ENCODE peak calls at places on chromosomes 12 and 14, in four cellular contexts. One of them, this sample, is unnamed.

GRCh38 chr12:57135487-57135886 is 7.2 kb downstream of the LRP1 start:
- DNase-seq in SK-N-SH: peak; percentile 75
- DNase-seq in fibroblast of lung: peak; percentile 42
- DNase-seq in hepatocyte: peak; percentile 58
- DNase-seq in this sample: no peak

GRCh38 chr12:88579941-88580871 is at the start of gene KITLG:
- DNase-seq in fibroblast of lung: peak; percentile 86
- DNase-seq in hepatocyte: peak; percentile 92
- DNase-seq in SK-N-SH: peak; percentile 83
- DNase-seq in this sample: peak; percentile 95

GRCh38 chr12:18340186-18340585 is 78.9 kb downstream of the PIK3C2G start:
- DNase-seq in SK-N-SH: no peak
- DNase-seq in hepatocyte: no peak
- DNase-seq in fibroblast of lung: no peak
- DNase-seq in this sample: no peak

GRCh38 chr14:92677087-92677668 is 71.2 kb downstream of the LGMN start:
- DNase-seq in hepatocyte: no peak
- DNase-seq in fibroblast of lung: no peak
- DNase-seq in SK-N-SH: no peak
- DNase-seq in this sample: no peak

GRCh38 chr12:53757095-53757770 is 5.5 kb upstream of the CISTR start:
- DNase-seq in SK-N-SH: peak; percentile 79
- DNase-seq in fibroblast of lung: peak; percentile 51
- DNase-seq in hepatocyte: peak; percentile 78
- DNase-seq in this sample: peak; percentile 96

GRCh38 chr12:67813509-67813908 is 165.0 kb downstream of the DYRK2 start:
- DNase-seq in fibroblast of lung: no peak
- DNase-seq in SK-N-SH: no peak
- DNase-seq in hepatocyte: no peak
- DNase-seq in this sample: no peak

GRCh38 chr12:55725556-55725955 is 3.3 kb downstream of the CD63 start:
- DNase-seq in SK-N-SH: no peak
- DNase-seq in hepatocyte: no peak
- DNase-seq in fibroblast of lung: no peak
- DNase-seq in this sample: peak; percentile 2

GRCh38 chr14:95313707-95314106 is 6.0 kb downstream of the CLMN start:
- DNase-seq in SK-N-SH: no peak
- DNase-seq in hepatocyte: peak; percentile 81
- DNase-seq in fibroblast of lung: peak; percentile 15
- DNase-seq in this sample: peak; percentile 97

GRCh38 chr14:100679707-100680438 is 46.8 kb upstream of the DLK1 start:
- DNase-seq in hepatocyte: peak; percentile 90
- DNase-seq in fibroblast of lung: peak; percentile 90
- DNase-seq in SK-N-SH: no peak
- DNase-seq in this sample: peak; percentile 96

GRCh38 chr12:65463082-65463481 is 184.6 kb downstream of the MSRB3 start:
- DNase-seq in SK-N-SH: no peak
- DNase-seq in hepatocyte: no peak
- DNase-seq in fibroblast of lung: no peak
- DNase-seq in this sample: no peak

GRCh38 chr12:753401-754237 is 1.2 kb downstream of the WNK1 start:
- DNase-seq in SK-N-SH: peak; percentile 65
- DNase-seq in fibroblast of lung: peak; percentile 21
- DNase-seq in hepatocyte: peak; percentile 60
- DNase-seq in this sample: peak; percentile 81

GRCh38 chr12:52191841-52192791 is at the start of gene KRT80:
- DNase-seq in hepatocyte: peak; percentile 94
- DNase-seq in SK-N-SH: peak; percentile 85
- DNase-seq in fibroblast of lung: peak; percentile 100
- DNase-seq in this sample: peak; percentile 99

GRCh38 chr12:117309276-117309885 is 52.0 kb downstream of the NOS1 start:
- DNase-seq in SK-N-SH: no peak
- DNase-seq in hepatocyte: no peak
- DNase-seq in fibroblast of lung: no peak
- DNase-seq in this sample: no peak

GRCh38 chr12:105110851-105111250 is 3.3 kb downstream of the WASHC4 start:
- DNase-seq in fibroblast of lung: no peak
- DNase-seq in hepatocyte: no peak
- DNase-seq in SK-N-SH: no peak
- DNase-seq in this sample: no peak

GRCh38 chr14:91897121-91897701 is 29.9 kb upstream of the TC2N start:
- DNase-seq in fibroblast of lung: peak; percentile 70
- DNase-seq in hepatocyte: no peak
- DNase-seq in SK-N-SH: no peak
- DNase-seq in this sample: peak; percentile 87

GRCh38 chr14:23117371-23118020 is 1.6 kb downstream of the CEBPE start:
- DNase-seq in SK-N-SH: no peak
- DNase-seq in hepatocyte: no peak
- DNase-seq in fibroblast of lung: no peak
- DNase-seq in this sample: no peak

GRCh38 chr14:104746951-104747481 is 5.9 kb upstream of the SIVA1 start:
- DNase-seq in hepatocyte: peak; percentile 61
- DNase-seq in fibroblast of lung: no peak
- DNase-seq in SK-N-SH: no peak
- DNase-seq in this sample: peak; percentile 69

GRCh38 chr14:66038214-66038977 is 447.8 kb upstream of the CCDC196 start:
- DNase-seq in hepatocyte: peak; percentile 76
- DNase-seq in SK-N-SH: no peak
- DNase-seq in fibroblast of lung: peak; percentile 14
- DNase-seq in this sample: no peak

GRCh38 chr14:83958359-83958758 is 1571.6 kb upstream of the FLRT2 start:
- DNase-seq in fibroblast of lung: no peak
- DNase-seq in hepatocyte: no peak
- DNase-seq in SK-N-SH: no peak
- DNase-seq in this sample: no peak

GRCh38 chr14:102375126-102375525 is 12.4 kb downstream of the TECPR2 start:
- DNase-seq in SK-N-SH: no peak
- DNase-seq in hepatocyte: no peak
- DNase-seq in fibroblast of lung: no peak
- DNase-seq in this sample: no peak

GRCh38 chr12:118259079-118259478 is 113.6 kb downstream of the TAOK3 start:
- DNase-seq in fibroblast of lung: peak; percentile 34
- DNase-seq in hepatocyte: peak; percentile 3
- DNase-seq in SK-N-SH: no peak
- DNase-seq in this sample: no peak

GRCh38 chr14:100065161-100065871 is at the start of gene EVL:
- DNase-seq in fibroblast of lung: no peak
- DNase-seq in hepatocyte: no peak
- DNase-seq in SK-N-SH: no peak
- DNase-seq in this sample: no peak

GRCh38 chr14:102764220-102764671 is 13.0 kb upstream of the TRAF3 start:
- DNase-seq in fibroblast of lung: no peak
- DNase-seq in SK-N-SH: no peak
- DNase-seq in hepatocyte: no peak
- DNase-seq in this sample: peak; percentile 79

GRCh38 chr12:104358353-104359003 is 54.9 kb downstream of the EID3 start:
- DNase-seq in SK-N-SH: peak; percentile 58
- DNase-seq in fibroblast of lung: no peak
- DNase-seq in hepatocyte: peak; percentile 72
- DNase-seq in this sample: no peak

GRCh38 chr12:14699923-14700322 is 3.5 kb upstream of the GUCY2C start:
- DNase-seq in hepatocyte: no peak
- DNase-seq in fibroblast of lung: no peak
- DNase-seq in SK-N-SH: no peak
- DNase-seq in this sample: no peak
- H3K4me2 ChIP-seq in hepatocyte: no peak overlapping the region
- H3K4me2 ChIP-seq in fibroblast of lung: no peak overlapping the region
- H3K4me2 ChIP-seq in SK-N-SH: no peak overlapping the region
- H3K4me2 ChIP-seq in this sample: no peak overlapping the region

GRCh38 chr12:32688786-32689185 is 9.7 kb downstream of the DNM1L start:
- DNase-seq in hepatocyte: no peak
- DNase-seq in fibroblast of lung: no peak
- DNase-seq in SK-N-SH: no peak
- DNase-seq in this sample: no peak
- H4K20me1 ChIP-seq in hepatocyte: no peaks in the 10 kb centered on the region
- H4K20me1 ChIP-seq in fibroblast of lung: no peaks in the 10 kb centered on the region
- H4K20me1 ChIP-seq in SK-N-SH: peaks cover 19% of the 10 kb centered on the region
- H4K20me1 ChIP-seq in this sample: peaks cover 7% of the 10 kb centered on the region

GRCh38 chr12:5520037-5520436 is 88.1 kb downstream of the NTF3 start:
- DNase-seq in fibroblast of lung: no peak
- DNase-seq in hepatocyte: no peak
- DNase-seq in SK-N-SH: no peak
- DNase-seq in this sample: no peak
- H3K4me1 ChIP-seq in fibroblast of lung: no peaks in the 10 kb centered on the region
- H3K4me1 ChIP-seq in hepatocyte: peaks cover 14% of the 10 kb centered on the region
- H3K4me1 ChIP-seq in SK-N-SH: no peaks in the 10 kb centered on the region
- H3K4me1 ChIP-seq in this sample: no peaks in the 10 kb centered on the region

DNA sequence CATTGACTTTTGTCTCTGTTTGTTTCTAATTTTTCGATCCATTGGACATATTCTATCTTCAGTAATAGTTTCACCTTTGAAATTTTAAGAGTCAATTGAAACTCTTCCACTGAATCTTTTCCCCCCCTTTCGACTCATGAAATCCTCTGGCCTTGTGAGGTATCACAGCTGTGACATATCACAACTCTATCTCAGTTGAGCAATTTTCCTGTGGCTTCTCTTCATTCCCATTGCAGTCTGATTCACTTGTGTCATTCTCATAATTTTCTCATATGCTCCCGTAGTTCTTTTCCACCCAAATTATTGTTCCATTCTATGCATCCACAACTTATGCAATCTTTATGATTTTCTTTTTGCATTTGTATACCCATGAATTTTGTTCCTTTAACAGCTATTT is 261.6 kb downstream of the DACT1 start:
- DNase-seq in fibroblast of lung: peak; percentile 92
- DNase-seq in hepatocyte: no peak
- DNase-seq in SK-N-SH: no peak
- DNase-seq in this sample: peak; percentile 43
- H3K4me2 ChIP-seq in fibroblast of lung: no peak overlapping the region
- H3K4me2 ChIP-seq in hepatocyte: no peak overlapping the region
- H3K4me2 ChIP-seq in SK-N-SH: peak overlapping the region; percentile 24
- H3K4me2 ChIP-seq in this sample: peak overlapping the region; percentile 69

DNA sequence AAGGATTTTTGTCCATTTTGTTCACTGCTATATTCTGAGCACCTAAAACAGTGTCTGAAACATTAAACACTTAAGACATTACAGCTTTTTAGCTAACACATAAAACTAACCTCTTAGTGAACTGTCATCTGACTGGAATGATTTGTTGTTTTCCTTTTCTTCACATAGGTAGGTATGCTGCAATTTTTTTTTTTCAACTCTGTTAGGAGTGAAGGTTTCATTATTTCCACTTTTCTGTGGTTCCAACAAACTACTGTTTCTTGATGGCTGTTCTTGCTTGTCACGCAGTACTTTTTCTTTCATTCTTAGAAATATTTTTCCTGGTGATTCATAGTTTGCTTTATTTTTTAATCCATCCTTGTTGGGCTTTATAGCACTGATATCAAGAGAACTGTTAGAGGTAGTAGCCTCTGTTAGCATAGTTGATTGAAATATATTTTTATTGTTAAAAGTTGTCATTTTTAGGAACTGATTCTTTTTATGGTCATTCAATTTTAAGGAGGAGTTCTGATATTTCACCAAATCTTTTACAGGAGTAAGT is 6.3 kb downstream of the MIS18BP1 start:
- DNase-seq in fibroblast of lung: peak; percentile 32
- DNase-seq in hepatocyte: no peak
- DNase-seq in SK-N-SH: no peak
- DNase-seq in this sample: no peak
- H4K20me1 ChIP-seq in fibroblast of lung: no peaks in the 10 kb centered on the region
- H4K20me1 ChIP-seq in hepatocyte: no peaks in the 10 kb centered on the region
- H4K20me1 ChIP-seq in SK-N-SH: no peaks in the 10 kb centered on the region
- H4K20me1 ChIP-seq in this sample: no peaks in the 10 kb centered on the region

GRCh38 chr14:75492832-75493579 is 29.3 kb upstream of the BATF start:
- DNase-seq in SK-N-SH: no peak
- DNase-seq in fibroblast of lung: no peak
- DNase-seq in hepatocyte: no peak
- DNase-seq in this sample: no peak

GRCh38 chr14:75495399-75495798 is 26.9 kb upstream of the BATF start:
- DNase-seq in hepatocyte: no peak
- DNase-seq in SK-N-SH: no peak
- DNase-seq in fibroblast of lung: no peak
- DNase-seq in this sample: no peak

GRCh38 chr14:75491376-75491978 is 30.8 kb upstream of the BATF start:
- DNase-seq in SK-N-SH: no peak
- DNase-seq in fibroblast of lung: no peak
- DNase-seq in hepatocyte: no peak
- DNase-seq in this sample: no peak

GRCh38 chr14:75494898-75495297 is 27.4 kb upstream of the BATF start:
- DNase-seq in hepatocyte: no peak
- DNase-seq in fibroblast of lung: no peak
- DNase-seq in SK-N-SH: no peak
- DNase-seq in this sample: no peak

GRCh38 chr14:75493580-75494130 is 28.6 kb upstream of the BATF start:
- DNase-seq in fibroblast of lung: no peak
- DNase-seq in SK-N-SH: no peak
- DNase-seq in hepatocyte: no peak
- DNase-seq in this sample: no peak
- H3K4me1 ChIP-seq in fibroblast of lung: no peaks in the 10 kb centered on the region
- H3K4me1 ChIP-seq in SK-N-SH: no peaks in the 10 kb centered on the region
- H3K4me1 ChIP-seq in hepatocyte: no peaks in the 10 kb centered on the region
- H3K4me1 ChIP-seq in this sample: no peaks in the 10 kb centered on the region

GRCh38 chr14:28820677-28821076 is 54.1 kb downstream of the FOXG1 start:
- DNase-seq in SK-N-SH: no peak
- DNase-seq in hepatocyte: no peak
- DNase-seq in fibroblast of lung: no peak
- DNase-seq in this sample: no peak
- H3K4me2 ChIP-seq in SK-N-SH: no peak overlapping the region
- H3K4me2 ChIP-seq in hepatocyte: no peak overlapping the region
- H3K4me2 ChIP-seq in fibroblast of lung: no peak overlapping the region
- H3K4me2 ChIP-seq in this sample: no peak overlapping the region

GRCh38 chr12:75389061-75389460 is 1.8 kb upstream of the GLIPR1L2 start:
- DNase-seq in fibroblast of lung: peak; percentile 67
- DNase-seq in SK-N-SH: peak; percentile 21
- DNase-seq in hepatocyte: no peak
- DNase-seq in this sample: no peak
- H4K20me1 ChIP-seq in fibroblast of lung: no peaks in the 10 kb centered on the region
- H4K20me1 ChIP-seq in SK-N-SH: no peaks in the 10 kb centered on the region
- H4K20me1 ChIP-seq in hepatocyte: no peaks in the 10 kb centered on the region
- H4K20me1 ChIP-seq in this sample: no peaks in the 10 kb centered on the region

GRCh38 chr12:29429999-29430698 is 49.2 kb upstream of the ERGIC2 start:
- DNase-seq in SK-N-SH: no peak
- DNase-seq in hepatocyte: no peak
- DNase-seq in fibroblast of lung: no peak
- DNase-seq in this sample: no peak

GRCh38 chr12:29427964-29428363 is 47.0 kb upstream of the ERGIC2 start:
- DNase-seq in hepatocyte: peak; percentile 10
- DNase-seq in SK-N-SH: peak; percentile 12
- DNase-seq in fibroblast of lung: no peak
- DNase-seq in this sample: no peak

GRCh38 chr12:29428630-29429029 is 47.7 kb upstream of the ERGIC2 start:
- DNase-seq in SK-N-SH: no peak
- DNase-seq in hepatocyte: peak; percentile 25
- DNase-seq in fibroblast of lung: peak; percentile 60
- DNase-seq in this sample: no peak

GRCh38 chr12:29430699-29431044 is 49.7 kb upstream of the ERGIC2 start:
- DNase-seq in SK-N-SH: no peak
- DNase-seq in fibroblast of lung: no peak
- DNase-seq in hepatocyte: no peak
- DNase-seq in this sample: no peak

DNA sequence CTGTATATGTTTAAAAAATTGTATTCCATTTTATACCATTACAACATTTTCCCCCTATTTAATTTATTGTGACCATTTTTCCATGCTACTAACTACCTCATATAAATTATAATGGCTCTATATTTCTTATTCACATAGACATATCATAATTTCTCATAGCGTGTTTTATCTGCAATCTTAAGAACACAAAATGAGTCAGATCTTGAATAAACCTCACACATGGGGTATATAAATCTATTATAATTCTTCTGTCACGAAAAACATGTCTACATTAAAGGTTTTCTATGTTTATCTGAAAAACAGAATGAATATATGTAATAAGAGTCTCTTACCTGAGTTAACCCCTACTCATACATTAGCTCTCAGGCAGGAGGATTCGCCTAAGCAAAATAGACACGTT is 50.5 kb upstream of the ERGIC2 start:
- DNase-seq in hepatocyte: no peak
- DNase-seq in SK-N-SH: no peak
- DNase-seq in fibroblast of lung: no peak
- DNase-seq in this sample: no peak
- H3K4me1 ChIP-seq in hepatocyte: no peaks in the 10 kb centered on the region
- H3K4me1 ChIP-seq in SK-N-SH: no peaks in the 10 kb centered on the region
- H3K4me1 ChIP-seq in fibroblast of lung: no peaks in the 10 kb centered on the region
- H3K4me1 ChIP-seq in this sample: no peaks in the 10 kb centered on the region